ENCODE peak calls at places on chromosomes 11 and 22, in eight cellular contexts. N is skeletal muscle cell; F is mucosa of gallbladder; J is activated CD4-positive, alpha-beta T cell treated with anti-CD3 and anti-CD28 coated beads, Interleukin-2, amount 50 U/mL, for 48 hours; W is GM20000; V is A549; G is WTC11; Z is activated T-cell treated with anti-CD3 and anti-CD28 coated beads for 48 hours. K is an unnamed sample.

GRCh38 chr11:33829430-33830141 is 55.3 kb upstream of the FBXO3 start:
- DNase-seq in N (peak; percentile 32), F (peak; percentile 55), J (peak; percentile 72), W (peak; percentile 88), V (peak; percentile 73), G (peak; percentile 65), Z (peak; percentile 39), K (no peak)

GRCh38 chr11:8229299-8230177 is 34.1 kb downstream of the LMO1 start:
- DNase-seq in N (no peak), F (no peak), J (no peak), W (no peak), V (no peak), G (no peak), Z (no peak), K (no peak)

GRCh38 chr11:70498976-70499801 is 100.9 kb downstream of the CTTN start:
- DNase-seq in N (no peak), F (no peak), J (no peak), W (no peak), V (no peak), G (no peak), Z (no peak), K (no peak)

GRCh38 chr22:40128989-40129388 is 48.7 kb upstream of the TNRC6B start:
- DNase-seq in N (no peak), F (no peak), J (no peak), W (peak; percentile 21), V (no peak), G (no peak), Z (no peak), K (no peak)

GRCh38 chr22:35910013-35910860 is 118.4 kb downstream of the RBFOX2 start:
- DNase-seq in N (no peak), F (no peak), J (no peak), W (no peak), V (no peak), G (no peak), Z (no peak), K (no peak)

GRCh38 chr11:77300695-77301094 is 791 bp downstream of the GDPD4 start:
- DNase-seq in N (no peak), F (no peak), J (no peak), W (no peak), V (peak; percentile 13), G (no peak), Z (no peak), K (no peak)

GRCh38 chr11:45093761-45094455 is 52.5 kb upstream of the PRDM11 start:
- DNase-seq in N (no peak), F (no peak), J (no peak), W (no peak), V (no peak), G (no peak), Z (no peak), K (no peak)

GRCh38 chr11:89436071-89436470 is 55.1 kb downstream of the NOX4 start:
- DNase-seq in N (peak; percentile 77), F (no peak), J (no peak), W (no peak), V (no peak), G (no peak), Z (no peak), K (no peak)

GRCh38 chr11:117097567-117098268 is 510 bp downstream of the SIK3 start:
- DNase-seq in N (no peak), F (peak; percentile 25), J (peak; percentile 41), W (peak; percentile 54), V (no peak), G (peak; percentile 51), Z (peak; percentile 19), K (peak; percentile 30)

GRCh38 chr11:88523362-88524028 is 186.0 kb upstream of the CTSC start:
- DNase-seq in N (no peak), F (no peak), J (no peak), W (no peak), V (no peak), G (no peak), Z (no peak), K (no peak)

GRCh38 chr22:36056980-36057379 is 28.4 kb upstream of the RBFOX2 start:
- DNase-seq in N (no peak), F (no peak), J (no peak), W (no peak), V (no peak), G (no peak), Z (no peak), K (no peak)

K was measured in T-helper 17 cell.